ENCODE peak calls at places on chromosomes 16 and 17, in ten cellular contexts. R, E, V, N, I, S, D, J, P and M are unnamed samples.

GRCh38 chr17:58391302-58391984 is 25.9 kb downstream of the RNF43 start:
- DNase-seq in D (no peak), S (no peak), P (no peak), E (no peak), N (peak), J (peak), I (peak), V (peak), R (peak), M (no peak)

GRCh38 chr17:8985054-8985701 is 19.7 kb upstream of the PIK3R5 start:
- DNase-seq in E (no peak), V (no peak), P (no peak), J (no peak), N (no peak), I (no peak), R (no peak), D (no peak), S (no peak), M (no peak)

GRCh38 chr16:87192418-87193073 is 124.6 kb downstream of the C16orf95 start:
- DNase-seq in R (no peak), V (no peak), I (no peak), D (no peak), S (no peak), J (no peak), N (no peak), P (no peak), E (no peak), M (no peak)

GRCh38 chr17:28598799-28599310 is at the start of gene SPAG5:
- DNase-seq in R (peak), N (peak), P (peak), I (peak), S (peak), V (peak), D (peak), J (peak), E (peak), M (peak)

GRCh38 chr16:1768767-1769401 is 2.5 kb downstream of the NME3 start:
- DNase-seq in R (no peak), N (no peak), S (no peak), J (no peak), V (no peak), D (no peak), I (no peak), E (no peak), P (no peak), M (no peak)

GRCh38 chr16:76837872-76838271 is 353.1 kb upstream of the MON1B start:
- DNase-seq in P (no peak), E (no peak), I (no peak), J (no peak), S (no peak), D (no peak), N (no peak), V (no peak), R (no peak), M (no peak)

GRCh38 chr17:1055751-1056645 is 59.1 kb downstream of the TIMM22 start:
- DNase-seq in N (peak), I (peak), S (no peak), V (peak), D (peak), E (peak), J (peak), R (peak), P (peak), M (no peak)

GRCh38 chr16:8862309-8863130 is 6.3 kb downstream of the CARHSP1 start:
- DNase-seq in N (no peak), V (no peak), J (no peak), I (no peak), R (no peak), D (no peak), S (no peak), P (no peak), E (no peak), M (no peak)

GRCh38 chr17:11140028-11140427 is 101.0 kb upstream of the SHISA6 start:
- DNase-seq in J (no peak), E (no peak), N (no peak), P (peak), D (no peak), S (no peak), R (no peak), I (no peak), V (no peak), M (no peak)

GRCh38 chr16:30901201-30902069 is 5.0 kb downstream of the CTF1 start:
- DNase-seq in R (no peak), V (no peak), J (no peak), S (no peak), P (no peak), I (no peak), N (no peak), D (no peak), E (no peak), M (no peak)

GRCh38 chr17:7490144-7490543 is 6.0 kb downstream of the POLR2A start:
- DNase-seq in V (no peak), S (no peak), J (no peak), D (no peak), P (no peak), R (no peak), I (no peak), E (no peak), N (no peak), M (no peak)

GRCh38 chr17:68981288-68981687 is 26.1 kb upstream of the ABCA8 start:
- DNase-seq in J (peak), P (no peak), S (no peak), V (peak), N (peak), E (no peak), D (no peak), R (peak), I (peak), M (peak)

GRCh38 chr17:17491546-17491988 is 4.6 kb downstream of the RASD1 start:
- DNase-seq in J (no peak), V (no peak), I (no peak), P (no peak), R (no peak), E (no peak), N (no peak), D (no peak), S (peak), M (no peak)

GRCh38 chr16:85401917-85402766 is 211.0 kb upstream of the GSE1 start:
- DNase-seq in E (no peak), I (no peak), N (no peak), J (no peak), V (no peak), R (peak), D (no peak), P (no peak), S (no peak), M (no peak)

DNA sequence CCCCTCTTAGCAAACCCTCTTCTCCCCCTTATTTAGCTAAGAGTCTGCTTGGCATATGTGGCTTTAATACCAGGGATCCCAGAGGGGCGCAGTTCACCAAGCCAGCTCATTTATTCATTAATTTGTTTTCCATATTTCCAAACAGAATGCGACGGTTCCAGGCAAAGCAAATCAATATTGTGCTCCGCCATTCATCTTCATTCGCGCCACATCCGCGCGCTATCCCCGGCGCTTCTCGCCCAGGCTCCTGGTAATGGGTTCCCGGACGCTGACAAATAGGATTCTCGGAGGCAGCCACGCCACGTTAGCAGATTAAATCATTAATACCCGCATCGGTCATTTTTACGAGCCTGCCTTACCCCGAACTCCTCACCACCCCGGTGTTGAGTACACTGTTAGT is 26.1 kb upstream of the C16orf82 start:
- DNase-seq in I (no peak), N (no peak), J (no peak), V (no peak), D (no peak), R (no peak), P (no peak), S (no peak), E (no peak), M (no peak)
- H3K4me3 ChIP-seq in I (no peak), N (no peak), J (no peak), V (no peak), D (no peak), R (no peak), P (no peak), S (no peak), E (no peak), M (no peak)

DNA sequence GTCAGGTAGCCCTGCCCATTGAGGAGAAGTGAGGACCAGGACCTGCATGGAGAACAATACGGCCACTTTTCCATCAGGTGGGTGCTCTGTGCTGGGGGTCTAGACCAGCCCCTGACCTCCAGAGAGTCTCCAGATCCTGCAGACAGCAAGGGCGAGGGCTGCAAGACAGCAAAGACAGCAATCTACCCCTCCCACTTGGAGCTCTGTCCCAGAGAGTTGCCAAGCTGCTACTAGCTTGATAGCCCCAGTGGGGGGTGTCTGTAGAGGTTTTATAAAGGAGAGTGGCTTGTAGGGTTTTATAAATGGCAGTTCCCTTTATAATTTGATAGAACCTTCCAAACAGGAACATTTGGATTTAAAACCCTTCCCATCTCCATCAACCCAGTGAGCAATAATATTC is 16.7 kb upstream of the SLFN11 start:
- DNase-seq in V (no peak), N (no peak), I (no peak), D (no peak), E (no peak), J (no peak), P (no peak), R (no peak), S (no peak), M (no peak)
- TF ChIP-seq CTCF in V (no peak), N (no peak), I (no peak), D (no peak), E (no peak), J (no peak), P (no peak), R (no peak), S (no peak), M (no peak)

GRCh38 chr17:2397247-2398171 is 3.4 kb downstream of the MNT start:
- DNase-seq in V (no peak), J (no peak), P (no peak), S (no peak), N (no peak), I (no peak), D (peak), R (peak), E (no peak), M (no peak)
- H3K4me3 ChIP-seq in V (no peak), J (peak), P (peak), S (peak), N (peak), I (peak), D (no peak), R (no peak), E (peak), M (peak)

GRCh38 chr17:39270923-39271322 is 45.2 kb upstream of the STAC2 start:
- DNase-seq in R (no peak), J (peak), E (peak), S (no peak), N (peak), V (no peak), I (peak), D (no peak), P (no peak), M (peak)
- TF ChIP-seq CTCF in R (no peak), J (peak), E (peak), S (no peak), N (peak), V (no peak), I (peak), D (no peak), P (peak), M (peak)

DNA sequence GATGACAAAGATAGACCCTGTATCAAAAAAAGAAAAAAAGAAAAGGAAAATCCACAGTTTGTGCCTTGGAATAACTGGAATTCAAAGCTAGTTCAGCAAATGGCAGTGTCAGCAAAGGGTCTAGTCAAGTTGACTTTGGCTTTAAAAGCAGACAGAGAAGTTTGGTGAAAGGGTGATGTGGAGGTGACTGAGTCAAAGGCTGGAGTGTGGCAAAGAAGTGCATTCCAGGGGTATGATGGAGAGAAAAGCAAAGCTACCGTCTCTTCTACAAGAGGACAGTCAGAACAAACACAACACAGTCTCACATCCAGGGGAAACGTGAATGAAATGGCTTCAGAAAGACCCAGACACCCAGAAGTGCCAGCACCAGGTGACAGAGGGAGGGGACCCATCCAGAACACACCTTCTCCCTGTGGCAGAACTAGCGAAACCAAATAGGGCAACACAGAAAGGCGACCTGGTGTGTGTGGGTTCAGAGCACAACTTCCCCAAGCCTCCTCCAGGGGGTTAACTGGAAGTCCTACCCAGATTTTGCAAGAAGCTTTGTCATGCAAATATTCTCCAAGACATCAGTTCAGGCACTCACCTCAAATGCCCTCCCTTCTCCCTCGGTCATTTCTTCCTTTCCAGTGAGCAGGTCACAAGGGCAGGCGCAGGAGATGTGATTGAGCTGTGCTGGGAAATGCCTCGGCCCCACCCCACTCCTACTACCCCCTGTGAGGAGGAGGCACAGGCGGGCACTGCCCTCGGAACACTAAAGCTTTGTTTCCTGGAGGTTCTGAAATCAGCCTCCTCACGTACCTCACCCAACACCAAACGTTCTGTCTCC is 481.9 kb downstream of the SOX9 start:
- DNase-seq in R (peak), V (peak), I (peak), P (no peak), D (no peak), J (peak), E (peak), S (no peak), N (peak), M (no peak)
- H3K4me3 ChIP-seq in R (no peak), V (no peak), I (no peak), P (no peak), D (no peak), J (no peak), E (no peak), S (no peak), N (no peak), M (no peak)